ENCODE peak calls at places on chromosomes 5 and 9, in six cellular contexts. N, E, R, F, W and Y are unnamed samples.

GRCh38 chr5:176785184-176786145 is 24.9 kb upstream of the UNC5A start:
- DNase-seq in N (no peak), E (no peak), R (no peak), F (no peak), W (no peak), Y (no peak)

GRCh38 chr5:179759961-179760541 is 27.4 kb downstream of the MAML1 start:
- DNase-seq in N (no peak), E (peak; percentile 32), R (no peak), F (peak; percentile 42), W (no peak), Y (peak; percentile 9)

GRCh38 chr5:146042628-146043279 is 62.6 kb downstream of the PLAC8L1 start:
- DNase-seq in N (no peak), E (no peak), R (no peak), F (peak; percentile 68), W (no peak), Y (no peak)

GRCh38 chr5:126525630-126526245 is 69.3 kb downstream of the ALDH7A1 start:
- DNase-seq in N (no peak), E (no peak), R (peak; percentile 40), F (peak; percentile 77), W (no peak), Y (no peak)

GRCh38 chr5:119078071-119078846 is 7.4 kb downstream of the DMXL1 start:
- DNase-seq in N (no peak), E (no peak), R (no peak), F (no peak), W (no peak), Y (no peak)

GRCh38 chr5:172403191-172403794 is 51.0 kb downstream of the SH3PXD2B start:
- DNase-seq in N (no peak), E (no peak), R (no peak), F (no peak), W (no peak), Y (no peak)

GRCh38 chr5:43802119-43802518 is 199.1 kb downstream of the NNT start:
- DNase-seq in N (no peak), E (no peak), R (no peak), F (no peak), W (no peak), Y (no peak)

GRCh38 chr5:157306690-157307089 is 40.8 kb downstream of the CYFIP2 start:
- DNase-seq in N (no peak), E (no peak), R (no peak), F (no peak), W (no peak), Y (no peak)

GRCh38 chr5:39761199-39761580 is 336.4 kb upstream of the DAB2 start:
- DNase-seq in N (no peak), E (no peak), R (no peak), F (no peak), W (no peak), Y (no peak)

GRCh38 chr9:34430843-34431437 is 27.4 kb downstream of the FAM219A start:
- DNase-seq in N (peak; percentile 8), E (no peak), R (peak; percentile 25), F (peak; percentile 44), W (peak; percentile 34), Y (peak; percentile 79)

GRCh38 chr5:37490411-37490810 is 111.3 kb downstream of the WDR70 start:
- DNase-seq in N (no peak), E (no peak), R (no peak), F (no peak), W (no peak), Y (peak; percentile 19)

GRCh38 chr9:16563446-16563845 is 307.0 kb downstream of the BNC2 start:
- DNase-seq in N (no peak), E (no peak), R (no peak), F (no peak), W (no peak), Y (no peak)
- TF ChIP-seq MAX in N (no peak), E (no peak), R (no peak), F (no peak), W (no peak), Y (no peak)

GRCh38 chr5:34957857-34958690 is 28.7 kb downstream of the DNAJC21 start:
- DNase-seq in N (peak; percentile 43), E (no peak), R (peak; percentile 30), F (peak; percentile 47), W (no peak), Y (peak; percentile 61)
- TF ChIP-seq CHD2 in N (no peak), E (no peak), R (no peak), F (no peak), W (no peak), Y (no peak)

GRCh38 chr5:133994990-133995333 is 9.8 kb downstream of the VDAC1 start:
- DNase-seq in N (no peak), E (no peak), R (no peak), F (no peak), W (no peak), Y (no peak)
- TF ChIP-seq MAX in N (no peak), E (no peak), R (no peak), F (no peak), W (no peak), Y (no peak)

GRCh38 chr9:137837345-137838278 is 40.0 kb upstream of the CACNA1B start:
- DNase-seq in N (no peak), E (no peak), R (no peak), F (no peak), W (no peak), Y (peak; percentile 24)
- TF ChIP-seq CHD2 in N (no peak), E (no peak), R (no peak), F (no peak), W (no peak), Y (no peak)

DNA sequence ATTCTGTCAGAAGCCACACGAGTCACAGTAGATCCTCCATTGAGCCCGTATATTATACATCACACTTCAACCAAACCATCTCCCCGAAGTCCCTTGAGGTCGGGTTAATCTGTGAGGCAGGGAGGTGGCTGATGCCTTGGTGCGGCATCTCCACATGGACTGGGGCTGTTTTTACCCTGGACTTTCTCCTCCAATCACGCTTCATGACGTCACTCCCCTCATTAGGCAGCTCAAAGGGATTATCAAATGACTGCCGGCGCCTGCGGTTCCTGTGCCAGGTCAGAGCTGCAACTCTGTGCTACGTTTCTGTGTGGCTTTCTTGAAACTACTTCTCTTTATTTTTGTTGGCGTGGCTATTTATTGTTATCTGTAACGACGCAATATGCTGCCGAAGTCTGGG is 53.7 kb downstream of the TMOD1 start:
- DNase-seq in N (no peak), E (no peak), R (no peak), F (no peak), W (no peak), Y (no peak)
- TF ChIP-seq MAX in N (no peak), E (no peak), R (no peak), F (no peak), W (no peak), Y (no peak)

DNA sequence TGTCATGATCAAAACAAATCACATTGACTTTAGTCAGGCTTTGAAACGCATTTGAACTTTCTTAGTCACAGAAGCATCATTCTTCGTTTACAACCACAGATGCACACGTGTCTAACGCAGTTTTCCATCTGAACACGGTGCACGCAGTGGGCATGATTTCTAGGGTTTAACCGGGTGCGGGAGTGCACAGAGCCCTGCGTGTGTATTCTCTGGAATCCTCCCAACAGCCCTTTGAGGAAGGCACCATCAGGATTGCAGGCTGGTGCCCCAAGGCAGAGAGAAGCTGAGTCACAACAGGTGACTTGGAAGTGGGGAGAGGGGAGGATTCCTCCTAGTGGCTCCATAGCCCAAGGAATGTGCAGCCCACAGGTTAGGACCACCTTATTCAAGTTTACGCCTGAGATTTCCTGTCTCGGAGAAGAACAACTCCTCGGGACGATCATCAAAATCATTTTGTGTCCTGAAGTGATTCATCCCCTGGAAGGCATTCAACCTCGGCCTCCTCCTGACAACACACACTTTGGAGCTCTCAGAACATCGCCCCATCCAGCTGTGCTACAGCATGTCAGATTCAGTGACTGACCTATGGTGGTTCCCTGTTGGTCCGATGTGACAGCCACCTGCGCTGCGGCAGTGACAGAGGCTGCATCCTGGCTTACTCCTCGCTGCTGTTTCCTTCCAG is 13.1 kb downstream of the ROPN1L start:
- DNase-seq in N (no peak), E (no peak), R (no peak), F (no peak), W (no peak), Y (no peak)
- TF ChIP-seq CHD2 in N (no peak), E (no peak), R (no peak), F (no peak), W (no peak), Y (no peak)

DNA sequence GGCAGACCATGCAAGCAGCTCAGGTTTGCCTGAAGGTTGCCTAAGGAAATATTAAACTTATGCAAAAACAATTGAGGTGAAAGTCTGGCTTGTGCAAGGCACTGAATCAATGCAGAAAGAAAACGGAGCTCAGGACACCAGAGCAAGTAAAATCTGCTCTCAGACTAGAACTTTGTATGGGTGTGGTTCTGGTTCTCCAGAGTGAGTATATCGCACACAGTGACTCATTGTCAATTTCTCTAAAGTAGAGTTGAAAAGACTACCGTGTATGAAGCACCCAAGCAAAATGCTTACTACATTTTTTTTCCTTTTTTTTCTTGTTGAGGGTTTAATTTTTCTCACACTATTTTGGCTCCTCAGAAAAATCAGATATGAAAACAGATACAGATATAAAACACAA is 650.3 kb upstream of the CDH10 start:
- DNase-seq in N (no peak), E (no peak), R (no peak), F (no peak), W (no peak), Y (no peak)
- TF ChIP-seq MAX in N (no peak), E (no peak), R (no peak), F (no peak), W (no peak), Y (no peak)